ENCODE peak calls at places on chromosomes 16 and 17, in eight cellular contexts. Y is iPS DF 6.9, I is left ventricle myocardium inferior, S is Peyer's patch, F is transverse colon, H is heart right ventricle, D is ovary, C is A549. K is an unnamed sample.

GRCh38 chr17:6641374-6641818 is 536 bp downstream of the TXNDC17 start:
- DNase-seq in Y (no peak), I (no peak), S (no peak), F (no peak), H (no peak), D (no peak), C (no peak), K (no peak)

GRCh38 chr17:76995352-76996105 is 127.3 kb downstream of the MGAT5B start:
- DNase-seq in Y (no peak), I (no peak), S (no peak), F (no peak), H (no peak), D (no peak), C (no peak), K (no peak)

GRCh38 chr17:36673637-36674277 is 72.4 kb downstream of the MRM1 start:
- DNase-seq in Y (no peak), I (no peak), S (no peak), F (no peak), H (no peak), D (no peak), C (no peak), K (no peak)

GRCh38 chr16:12132290-12132689 is 155.8 kb downstream of the SNX29 start:
- DNase-seq in Y (no peak), I (no peak), S (no peak), F (no peak), H (no peak), D (no peak), C (no peak), K (no peak)

GRCh38 chr17:81200695-81201580 is 21.8 kb downstream of the CEP131 start:
- DNase-seq in Y (no peak), I (no peak), S (no peak), F (peak; percentile 60), H (no peak), D (no peak), C (peak; percentile 92), K (no peak)

GRCh38 chr17:75090871-75091854 is 3.4 kb downstream of the SLC16A5 start:
- DNase-seq in Y (no peak), I (no peak), S (no peak), F (peak; percentile 75), H (peak; percentile 61), D (peak; percentile 76), C (no peak), K (no peak)

GRCh38 chr17:12613566-12613965 is 52.1 kb upstream of the MYOCD start:
- DNase-seq in Y (no peak), I (no peak), S (no peak), F (no peak), H (no peak), D (no peak), C (no peak), K (no peak)

GRCh38 chr17:29588561-29589411 is 662 bp downstream of the GIT1 start:
- DNase-seq in Y (no peak), I (no peak), S (peak; percentile 59), F (peak; percentile 43), H (peak; percentile 44), D (peak; percentile 28), C (peak; percentile 70), K (no peak)

GRCh38 chr16:56702836-56703235 is 20.6 kb downstream of the MT1X start:
- DNase-seq in Y (no peak), I (no peak), S (no peak), F (no peak), H (no peak), D (no peak), C (no peak), K (no peak)

GRCh38 chr17:59842901-59843652 is 49.7 kb downstream of the TUBD1 start:
- DNase-seq in Y (no peak), I (no peak), S (no peak), F (peak; percentile 76), H (no peak), D (no peak), C (peak; percentile 70), K (no peak)

GRCh38 chr17:40317345-40317873 is 8.4 kb downstream of the RARA start:
- DNase-seq in Y (no peak), I (peak; percentile 57), S (peak; percentile 63), F (peak; percentile 71), H (no peak), D (peak; percentile 28), C (peak; percentile 93), K (peak; percentile 63)

GRCh38 chr16:47016700-47017133 is 43.2 kb upstream of the DNAJA2 start:
- DNase-seq in Y (no peak), I (no peak), S (no peak), F (no peak), H (no peak), D (no peak), C (no peak), K (no peak)

GRCh38 chr16:55475919-55476318 is 3.1 kb upstream of the MMP2 start:
- DNase-seq in Y (no peak), I (peak; percentile 37), S (no peak), F (no peak), H (no peak), D (no peak), C (no peak), K (no peak)

GRCh38 chr17:63714550-63715277 is 14.8 kb upstream of the LIMD2 start:
- DNase-seq in Y (no peak), I (peak; percentile 37), S (no peak), F (no peak), H (no peak), D (no peak), C (no peak), K (no peak)

GRCh38 chr17:34979650-34980352 is 511 bp upstream of the LIG3 start:
- DNase-seq in Y (no peak), I (no peak), S (no peak), F (no peak), H (no peak), D (no peak), C (no peak), K (no peak)

DNA sequence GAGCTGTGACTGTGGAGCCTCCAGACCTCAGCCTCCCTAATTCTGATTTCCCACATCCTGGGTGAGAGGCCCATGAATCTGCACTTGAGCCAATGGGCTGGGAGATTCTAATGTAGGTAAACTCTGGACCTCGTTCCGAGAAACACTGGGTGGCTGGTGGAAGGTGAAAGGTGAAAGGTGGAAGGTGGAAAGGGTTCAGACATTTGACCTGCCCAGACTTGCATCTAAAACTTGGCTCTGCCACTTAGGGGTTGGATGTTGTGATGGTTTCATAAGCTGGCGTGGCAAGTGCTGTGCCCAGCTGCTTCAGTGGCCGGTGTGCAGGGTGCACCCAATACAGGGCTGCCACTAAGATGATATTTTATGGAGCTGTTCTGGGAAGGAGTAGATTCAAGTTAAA is 24.8 kb downstream of the SYT17 start:
- DNase-seq in Y (no peak), I (no peak), S (no peak), F (no peak), H (no peak), D (no peak), C (no peak), K (no peak)
- H3K4me1 ChIP-seq in Y (no peaks in the 10 kb centered on the region), I (peaks cover 5% of the 10 kb centered on the region), S (no peaks in the 10 kb centered on the region), F (no peaks in the 10 kb centered on the region), H (no peaks in the 10 kb centered on the region), D (no peaks in the 10 kb centered on the region), C (peaks cover 8% of the 10 kb centered on the region), K (no peaks in the 10 kb centered on the region)

DNA sequence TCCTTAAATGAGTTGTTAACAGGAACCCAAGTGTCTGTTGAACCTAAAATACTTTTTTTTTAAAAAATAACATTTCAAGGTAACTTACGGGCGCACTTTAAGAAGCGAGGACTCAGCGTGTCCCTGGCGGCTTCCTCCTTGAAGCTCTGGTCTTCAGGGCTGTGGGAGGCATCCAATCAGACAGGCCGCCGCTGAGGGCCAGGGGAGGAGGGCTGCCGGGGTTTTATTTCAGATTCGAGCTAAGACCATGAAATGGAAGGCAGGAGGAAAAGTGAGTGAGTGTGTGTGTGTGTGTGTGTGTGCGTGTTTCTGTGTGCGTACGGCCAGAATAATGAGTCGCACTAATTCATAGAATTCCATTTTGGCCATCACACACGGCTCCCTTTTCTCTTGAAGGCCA is 41.0 kb downstream of the C16orf78 start:
- DNase-seq in Y (no peak), I (no peak), S (no peak), F (no peak), H (no peak), D (no peak), C (no peak), K (no peak)
- H3K4me1 ChIP-seq in Y (no peaks in the 10 kb centered on the region), I (no peaks in the 10 kb centered on the region), S (no peaks in the 10 kb centered on the region), F (no peaks in the 10 kb centered on the region), H (no peaks in the 10 kb centered on the region), D (no peaks in the 10 kb centered on the region), C (no peaks in the 10 kb centered on the region), K (no peaks in the 10 kb centered on the region)

GRCh38 chr16:19876501-19877059 is 8.1 kb downstream of the GPRC5B start:
- DNase-seq in Y (no peak), I (no peak), S (no peak), F (no peak), H (no peak), D (no peak), C (no peak), K (no peak)

GRCh38 chr16:19874026-19874425 is 10.6 kb downstream of the GPRC5B start:
- DNase-seq in Y (no peak), I (no peak), S (no peak), F (no peak), H (no peak), D (no peak), C (no peak), K (no peak)

GRCh38 chr16:19878760-19879159 is 5.9 kb downstream of the GPRC5B start:
- DNase-seq in Y (no peak), I (no peak), S (no peak), F (no peak), H (no peak), D (no peak), C (no peak), K (no peak)

GRCh38 chr16:19874816-19875546 is 9.7 kb downstream of the GPRC5B start:
- DNase-seq in Y (no peak), I (no peak), S (no peak), F (no peak), H (no peak), D (no peak), C (no peak), K (no peak)

DNA sequence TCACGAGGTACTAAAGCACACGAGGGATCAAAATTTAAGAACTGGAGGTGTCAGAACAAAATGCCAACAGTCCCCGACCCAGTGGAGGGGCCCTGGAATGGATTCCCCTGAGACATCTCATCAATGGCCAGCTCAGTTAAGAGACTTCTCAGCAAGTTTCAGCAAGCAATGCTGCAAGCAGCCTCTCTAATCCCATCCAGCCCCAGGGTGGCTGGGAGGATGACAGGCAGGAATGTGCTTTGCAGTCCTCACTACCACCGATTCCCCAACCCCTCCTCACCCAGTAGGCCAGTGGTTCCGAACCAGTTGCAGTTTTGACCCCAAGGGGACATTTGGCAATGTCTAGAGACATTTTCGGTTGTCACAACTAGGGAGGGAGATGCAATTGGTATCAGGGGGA is 8.7 kb downstream of the GPRC5B start:
- DNase-seq in Y (no peak), I (no peak), S (no peak), F (no peak), H (no peak), D (no peak), C (no peak), K (no peak)
- H3K4me1 ChIP-seq in Y (peaks cover 14% of the 10 kb centered on the region), I (peaks cover 90% of the 10 kb centered on the region), S (no peaks in the 10 kb centered on the region), F (no peaks in the 10 kb centered on the region), H (peaks cover 69% of the 10 kb centered on the region), D (peaks cover 4% of the 10 kb centered on the region), C (no peaks in the 10 kb centered on the region), K (no peaks in the 10 kb centered on the region)

DNA sequence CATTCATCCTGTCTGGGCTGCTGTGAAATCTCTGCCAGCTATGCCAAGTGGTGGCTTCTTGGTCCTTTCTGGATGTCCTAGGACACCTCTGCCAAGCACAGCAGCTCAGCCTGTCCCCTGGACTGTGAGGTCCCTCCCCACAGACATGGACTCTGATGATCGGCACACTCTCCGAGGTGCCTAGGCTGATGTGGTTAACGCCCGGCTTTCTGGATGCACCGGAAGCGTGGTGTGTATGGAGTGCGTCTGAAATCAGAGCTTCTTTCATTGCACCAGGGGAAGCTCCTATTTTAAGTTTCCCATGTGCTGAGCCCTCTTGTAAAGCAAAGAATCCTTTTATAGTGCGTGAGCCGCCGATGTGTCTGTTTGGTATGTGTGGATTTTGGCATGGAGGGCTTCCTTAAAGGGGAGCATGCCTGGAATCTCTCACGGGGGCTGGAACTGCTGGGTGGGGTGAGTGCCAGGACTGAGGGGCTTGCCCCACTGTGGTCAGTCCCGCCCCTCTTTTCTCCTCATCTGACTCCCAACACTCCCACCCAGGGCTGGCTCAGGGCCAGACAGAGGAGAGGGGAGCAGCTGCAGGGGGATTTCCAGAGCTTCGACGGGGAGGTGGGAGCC is 6.9 kb upstream of the ARHGAP23 start:
- DNase-seq in Y (no peak), I (no peak), S (no peak), F (no peak), H (no peak), D (no peak), C (no peak), K (no peak)
- H3K4me1 ChIP-seq in Y (peaks cover 24% of the 10 kb centered on the region), I (peaks cover 70% of the 10 kb centered on the region), S (no peaks in the 10 kb centered on the region), F (peaks cover 15% of the 10 kb centered on the region), H (peaks cover 63% of the 10 kb centered on the region), D (peaks cover 8% of the 10 kb centered on the region), C (no peaks in the 10 kb centered on the region), K (peaks cover 18% of the 10 kb centered on the region)

K was measured in left lung.